ENCODE peak calls at places on chromosomes 12 and 14, in four cellular contexts. T is fibroblast of lung, S is body of pancreas, W is tibial nerve. I is an unnamed sample.

GRCh38 chr12:67884596-67884995 is 104.7 kb upstream of the IFNG-AS1 start:
- DNase-seq in T (no peak), S (peak; percentile 10), W (no peak), I (no peak)

GRCh38 chr12:120961604-120962486 is 16.5 kb upstream of the HNF1A start:
- DNase-seq in T (no peak), S (peak; percentile 62), W (peak; percentile 26), I (no peak)

GRCh38 chr14:38860530-38860929 is 242.5 kb downstream of the SEC23A start:
- DNase-seq in T (no peak), S (no peak), W (no peak), I (no peak)

GRCh38 chr14:101624579-101624978 is 63.3 kb downstream of the DIO3 start:
- DNase-seq in T (no peak), S (no peak), W (no peak), I (no peak)

GRCh38 chr14:92997343-92998061 is 74.6 kb downstream of the CHGA start:
- DNase-seq in T (no peak), S (no peak), W (no peak), I (no peak)

GRCh38 chr14:101130861-101131260 is 227.3 kb upstream of the RTL1 start:
- DNase-seq in T (no peak), S (no peak), W (no peak), I (no peak)

GRCh38 chr12:65209655-65210043 is 40.3 kb downstream of the LEMD3 start:
- DNase-seq in T (no peak), S (no peak), W (no peak), I (no peak)

GRCh38 chr12:119728437-119728730 is 60.5 kb downstream of the PRKAB1 start:
- DNase-seq in T (no peak), S (no peak), W (no peak), I (no peak)

GRCh38 chr12:123457980-123458779 is at the start of gene SNRNP35:
- DNase-seq in T (peak; percentile 88), S (peak; percentile 82), W (peak; percentile 61), I (peak; percentile 78)

GRCh38 chr12:65334534-65334933 is 56.1 kb downstream of the MSRB3 start:
- DNase-seq in T (peak; percentile 28), S (no peak), W (no peak), I (no peak)

GRCh38 chr14:75459099-75459741 is 31.4 kb downstream of the JDP2 start:
- DNase-seq in T (no peak), S (peak; percentile 95), W (no peak), I (peak; percentile 99)

GRCh38 chr14:79404874-79405273 is 806.4 kb downstream of the DIO2 start:
- DNase-seq in T (peak; percentile 11), S (no peak), W (no peak), I (no peak)

GRCh38 chr12:3216097-3216496 is 138.9 kb downstream of the TSPAN9 start:
- DNase-seq in T (no peak), S (no peak), W (no peak), I (no peak)
- H3K27ac ChIP-seq in T (no peak overlapping the region), S (no peak overlapping the region), W (no peak overlapping the region), I (no peak overlapping the region)

DNA sequence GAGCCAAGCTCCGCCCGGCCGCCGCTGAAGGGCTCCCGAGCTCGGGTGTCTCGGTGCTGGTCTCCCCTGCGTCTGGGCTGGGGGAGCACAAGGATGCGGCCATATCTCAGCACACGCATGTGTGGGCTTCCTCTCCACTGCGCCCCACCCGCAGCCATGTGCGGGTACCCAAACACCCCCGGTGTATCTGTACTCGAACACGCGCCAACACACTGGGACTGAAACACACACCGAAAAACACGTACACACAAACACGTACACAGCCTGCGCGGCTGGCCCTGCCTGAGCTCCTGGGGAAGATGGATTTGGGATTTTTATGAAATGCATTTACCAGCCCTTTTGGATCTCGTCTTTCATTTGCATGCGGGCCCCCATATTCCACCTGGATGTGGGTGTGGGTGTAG is 897 bp upstream of the TBX3 start:
- DNase-seq in T (no peak), S (no peak), W (no peak), I (no peak)
- H3K4me3 ChIP-seq in T (peak overlapping the region; percentile 58), S (no peak overlapping the region), W (peak overlapping the region; percentile 43), I (no peak overlapping the region)

GRCh38 chr12:128606538-128606937 is 217.2 kb downstream of the SLC15A4 start:
- DNase-seq in T (no peak), S (no peak), W (no peak), I (no peak)

GRCh38 chr12:128607606-128608005 is 216.2 kb downstream of the SLC15A4 start:
- DNase-seq in T (no peak), S (no peak), W (no peak), I (no peak)

GRCh38 chr12:128606970-128607369 is 216.8 kb downstream of the SLC15A4 start:
- DNase-seq in T (no peak), S (no peak), W (no peak), I (no peak)

GRCh38 chr12:128603573-128604120 is 220.1 kb downstream of the SLC15A4 start:
- DNase-seq in T (no peak), S (no peak), W (no peak), I (no peak)

DNA sequence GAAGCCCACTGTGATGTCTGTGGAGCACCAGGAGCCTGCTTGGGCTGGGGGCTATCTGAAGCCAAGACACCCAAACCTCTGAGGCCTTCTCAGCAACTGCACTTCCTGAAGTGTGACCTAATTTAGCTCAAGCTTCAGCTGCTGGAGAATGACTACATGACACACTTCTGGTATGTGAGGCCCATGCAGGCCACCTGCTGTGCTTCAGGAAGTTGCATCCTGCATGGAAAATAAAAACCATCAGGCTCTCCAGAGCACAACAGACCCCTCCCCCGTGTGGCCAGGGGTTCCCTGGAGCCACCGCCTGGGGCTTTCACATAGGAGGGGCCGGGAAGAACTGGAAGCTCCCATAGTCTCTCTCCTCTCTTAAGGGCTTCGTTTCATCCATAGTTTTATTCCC is 217.7 kb downstream of the SLC15A4 start:
- DNase-seq in T (no peak), S (no peak), W (no peak), I (no peak)
- H3K27ac ChIP-seq in T (no peak overlapping the region), S (no peak overlapping the region), W (no peak overlapping the region), I (no peak overlapping the region)

GRCh38 chr12:130051900-130052299 is 110.4 kb upstream of the FZD10 start:
- DNase-seq in T (no peak), S (no peak), W (no peak), I (no peak)
- H3K4me3 ChIP-seq in T (no peak overlapping the region), S (no peak overlapping the region), W (no peak overlapping the region), I (no peak overlapping the region)

DNA sequence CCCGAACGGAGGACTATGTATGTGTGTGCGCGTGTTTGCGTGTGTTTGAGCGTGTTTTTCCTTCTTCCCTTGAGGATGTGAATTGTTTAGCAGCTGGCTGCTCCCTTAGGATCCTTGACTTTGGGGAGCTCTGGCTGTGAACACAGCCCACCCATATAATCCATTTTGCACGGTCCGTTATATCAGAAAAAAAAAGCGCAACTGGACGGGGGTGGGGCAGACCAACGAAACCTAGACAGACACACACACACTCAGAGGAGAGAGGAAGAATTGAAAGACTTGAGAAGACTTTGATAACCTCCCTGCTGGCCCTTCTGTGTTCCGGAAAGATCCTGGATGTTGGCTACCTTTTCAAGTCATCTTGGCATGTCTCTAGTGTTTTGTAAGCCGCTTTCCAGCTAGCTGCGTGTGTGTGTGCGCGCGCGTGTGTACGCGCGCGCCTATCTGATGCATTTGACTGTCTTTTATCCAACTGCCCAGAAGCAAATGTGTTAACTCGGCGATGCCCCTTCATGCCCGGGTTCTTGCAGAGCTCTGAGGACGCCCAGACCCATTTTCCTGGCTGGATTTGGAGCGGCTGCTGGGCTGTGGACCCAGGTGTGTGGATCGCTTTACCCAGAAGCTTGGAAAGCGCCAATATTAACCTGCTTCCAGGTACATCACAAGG is 576 bp downstream of the LRFN5 start:
- DNase-seq in T (peak; percentile 61), S (no peak), W (no peak), I (no peak)
- H3K27ac ChIP-seq in T (no peak overlapping the region), S (no peak overlapping the region), W (peak overlapping the region; percentile 71), I (no peak overlapping the region)

GRCh38 chr14:41824441-41824840 is 217.8 kb downstream of the LRFN5 start:
- DNase-seq in T (no peak), S (no peak), W (no peak), I (no peak)
- H3K4me3 ChIP-seq in T (no peak overlapping the region), S (no peak overlapping the region), W (no peak overlapping the region), I (no peak overlapping the region)

I was measured in PC-9.